ENCODE peak calls at places on chromosomes 13 and 19, in four cellular contexts. Q, D, V and J are unnamed samples.

GRCh38 chr13:72295173-72295572 is 428.2 kb upstream of the DACH1 start:
- DNase-seq in Q (no peak), D (no peak), V (no peak), J (no peak)

GRCh38 chr19:10259162-10259905 is 7.3 kb downstream of the MRPL4 start:
- DNase-seq in Q (peak), D (peak), V (peak), J (peak)

GRCh38 chr13:41179593-41180250 is 14.6 kb downstream of the KBTBD7 start:
- DNase-seq in Q (no peak), D (no peak), V (no peak), J (no peak)

GRCh38 chr13:46172531-46172991 is 9.4 kb downstream of the LCP1 start:
- DNase-seq in Q (peak), D (no peak), V (peak), J (no peak)

GRCh38 chr19:1470864-1471513 is 8.0 kb downstream of the C19orf25 start:
- DNase-seq in Q (no peak), D (peak), V (no peak), J (no peak)

GRCh38 chr19:16073481-16073880 is 2.8 kb upstream of the TPM4 start:
- DNase-seq in Q (no peak), D (no peak), V (no peak), J (no peak)

GRCh38 chr13:44383945-44384344 is 10.3 kb downstream of the SERP2 start:
- DNase-seq in Q (no peak), D (no peak), V (no peak), J (no peak)

GRCh38 chr19:13334801-13335481 is 171.3 kb downstream of the CACNA1A start:
- DNase-seq in Q (no peak), D (no peak), V (no peak), J (no peak)

GRCh38 chr13:20401958-20402856 is 123.5 kb downstream of the CRYL1 start:
- DNase-seq in Q (no peak), D (no peak), V (no peak), J (no peak)